ENCODE peak calls at places on chromosomes 3 and 15, in seven cellular contexts. One of them, this sample, is unnamed.

GRCh38 chr3:153970735-153971347 is 150.3 kb upstream of the ARHGEF26 start:
- DNase-seq in heart left ventricle: no peak
- DNase-seq in cardiac muscle cell: no peak
- DNase-seq in endothelial cell of umbilical vein: peak; percentile 64
- DNase-seq in Panc1: peak; percentile 2
- DNase-seq in PC-3: peak; percentile 62
- DNase-seq in HCT116: peak; percentile 37
- DNase-seq in this sample: peak; percentile 22

GRCh38 chr3:126130081-126130855 is 46.3 kb upstream of the SLC41A3 start:
- DNase-seq in heart left ventricle: no peak
- DNase-seq in cardiac muscle cell: no peak
- DNase-seq in endothelial cell of umbilical vein: no peak
- DNase-seq in Panc1: no peak
- DNase-seq in PC-3: peak; percentile 18
- DNase-seq in HCT116: no peak
- DNase-seq in this sample: no peak

GRCh38 chr3:181210275-181210674 is 220.7 kb upstream of the DNAJC19 start:
- DNase-seq in heart left ventricle: no peak
- DNase-seq in cardiac muscle cell: peak; percentile 43
- DNase-seq in endothelial cell of umbilical vein: peak; percentile 27
- DNase-seq in Panc1: no peak
- DNase-seq in PC-3: peak; percentile 47
- DNase-seq in HCT116: peak; percentile 12
- DNase-seq in this sample: peak; percentile 6

GRCh38 chr3:174533286-174533685 is 325.8 kb upstream of the NAALADL2 start:
- DNase-seq in heart left ventricle: no peak
- DNase-seq in cardiac muscle cell: no peak
- DNase-seq in endothelial cell of umbilical vein: no peak
- DNase-seq in Panc1: no peak
- DNase-seq in PC-3: peak; percentile 12
- DNase-seq in HCT116: no peak
- DNase-seq in this sample: no peak

GRCh38 chr3:56309465-56309864 is 158.8 kb downstream of the ERC2 start:
- DNase-seq in heart left ventricle: no peak
- DNase-seq in cardiac muscle cell: no peak
- DNase-seq in endothelial cell of umbilical vein: no peak
- DNase-seq in Panc1: no peak
- DNase-seq in PC-3: no peak
- DNase-seq in HCT116: no peak
- DNase-seq in this sample: no peak

GRCh38 chr15:99051308-99051707 is 43.7 kb upstream of the PGPEP1L start:
- DNase-seq in heart left ventricle: no peak
- DNase-seq in cardiac muscle cell: no peak
- DNase-seq in endothelial cell of umbilical vein: no peak
- DNase-seq in Panc1: no peak
- DNase-seq in PC-3: no peak
- DNase-seq in HCT116: no peak
- DNase-seq in this sample: peak; percentile 14

GRCh38 chr3:64011685-64012084 is 11.6 kb downstream of the PSMD6 start:
- DNase-seq in heart left ventricle: no peak
- DNase-seq in cardiac muscle cell: no peak
- DNase-seq in endothelial cell of umbilical vein: peak; percentile 10
- DNase-seq in Panc1: no peak
- DNase-seq in PC-3: peak; percentile 39
- DNase-seq in HCT116: no peak
- DNase-seq in this sample: no peak

GRCh38 chr15:62474771-62475124 is 309.7 kb upstream of the C2CD4B start:
- DNase-seq in heart left ventricle: no peak
- DNase-seq in cardiac muscle cell: no peak
- DNase-seq in endothelial cell of umbilical vein: no peak
- DNase-seq in Panc1: no peak
- DNase-seq in PC-3: no peak
- DNase-seq in HCT116: no peak
- DNase-seq in this sample: no peak

GRCh38 chr15:78345726-78346125 is 5.6 kb downstream of the CRABP1 start:
- DNase-seq in heart left ventricle: no peak
- DNase-seq in cardiac muscle cell: no peak
- DNase-seq in endothelial cell of umbilical vein: no peak
- DNase-seq in Panc1: no peak
- DNase-seq in PC-3: no peak
- DNase-seq in HCT116: no peak
- DNase-seq in this sample: no peak

GRCh38 chr3:29140706-29141105 is 140.2 kb upstream of the RBMS3 start:
- DNase-seq in heart left ventricle: no peak
- DNase-seq in cardiac muscle cell: peak; percentile 52
- DNase-seq in endothelial cell of umbilical vein: peak; percentile 12
- DNase-seq in Panc1: no peak
- DNase-seq in PC-3: no peak
- DNase-seq in HCT116: no peak
- DNase-seq in this sample: peak; percentile 15

GRCh38 chr15:90209591-90209990 is 8.5 kb downstream of the SEMA4B start:
- DNase-seq in heart left ventricle: no peak
- DNase-seq in cardiac muscle cell: no peak
- DNase-seq in endothelial cell of umbilical vein: no peak
- DNase-seq in Panc1: no peak
- DNase-seq in PC-3: peak; percentile 38
- DNase-seq in HCT116: no peak
- DNase-seq in this sample: no peak

GRCh38 chr3:36738701-36739100 is 25.7 kb downstream of the DCLK3 start:
- DNase-seq in heart left ventricle: peak; percentile 89
- DNase-seq in cardiac muscle cell: peak; percentile 15
- DNase-seq in endothelial cell of umbilical vein: no peak
- DNase-seq in Panc1: no peak
- DNase-seq in PC-3: no peak
- DNase-seq in HCT116: no peak
- DNase-seq in this sample: no peak

GRCh38 chr3:123792473-123793201 is 91.5 kb downstream of the MYLK start:
- DNase-seq in heart left ventricle: no peak
- DNase-seq in cardiac muscle cell: no peak
- DNase-seq in endothelial cell of umbilical vein: no peak
- DNase-seq in Panc1: no peak
- DNase-seq in PC-3: peak; percentile 81
- DNase-seq in HCT116: no peak
- DNase-seq in this sample: no peak

GRCh38 chr15:63826513-63826912 is 7.2 kb downstream of the HERC1 start:
- DNase-seq in heart left ventricle: no peak
- DNase-seq in cardiac muscle cell: peak; percentile 20
- DNase-seq in endothelial cell of umbilical vein: peak; percentile 47
- DNase-seq in Panc1: no peak
- DNase-seq in PC-3: peak; percentile 30
- DNase-seq in HCT116: no peak
- DNase-seq in this sample: no peak

GRCh38 chr3:14426305-14426620 is 23.9 kb downstream of the SLC6A6 start:
- DNase-seq in heart left ventricle: no peak
- DNase-seq in cardiac muscle cell: no peak
- DNase-seq in endothelial cell of umbilical vein: no peak
- DNase-seq in Panc1: no peak
- DNase-seq in PC-3: no peak
- DNase-seq in HCT116: no peak
- DNase-seq in this sample: no peak

GRCh38 chr15:50138391-50138790 is 19.4 kb upstream of the ATP8B4 start:
- DNase-seq in heart left ventricle: no peak
- DNase-seq in cardiac muscle cell: no peak
- DNase-seq in endothelial cell of umbilical vein: no peak
- DNase-seq in Panc1: no peak
- DNase-seq in PC-3: peak; percentile 38
- DNase-seq in HCT116: no peak
- DNase-seq in this sample: no peak

GRCh38 chr15:57925650-57926049 is 139.9 kb downstream of the ALDH1A2 start:
- DNase-seq in heart left ventricle: no peak
- DNase-seq in cardiac muscle cell: no peak
- DNase-seq in endothelial cell of umbilical vein: no peak
- DNase-seq in Panc1: no peak
- DNase-seq in PC-3: no peak
- DNase-seq in HCT116: no peak
- DNase-seq in this sample: no peak

GRCh38 chr3:13475871-13476590 is 4.1 kb upstream of the HDAC11 start:
- DNase-seq in heart left ventricle: no peak
- DNase-seq in cardiac muscle cell: no peak
- DNase-seq in endothelial cell of umbilical vein: no peak
- DNase-seq in Panc1: no peak
- DNase-seq in PC-3: peak; percentile 67
- DNase-seq in HCT116: no peak
- DNase-seq in this sample: peak; percentile 42

GRCh38 chr3:43203022-43203421 is 83.3 kb upstream of the SNRK start:
- DNase-seq in heart left ventricle: no peak
- DNase-seq in cardiac muscle cell: peak; percentile 51
- DNase-seq in endothelial cell of umbilical vein: no peak
- DNase-seq in Panc1: no peak
- DNase-seq in PC-3: no peak
- DNase-seq in HCT116: no peak
- DNase-seq in this sample: no peak

GRCh38 chr3:127764841-127765362 is 57.4 kb downstream of the MGLL start:
- DNase-seq in heart left ventricle: no peak
- DNase-seq in cardiac muscle cell: no peak
- DNase-seq in endothelial cell of umbilical vein: no peak
- DNase-seq in Panc1: no peak
- DNase-seq in PC-3: no peak
- DNase-seq in HCT116: no peak
- DNase-seq in this sample: no peak

GRCh38 chr3:185930393-185931107 is 7.3 kb downstream of the TRA2B start:
- DNase-seq in heart left ventricle: no peak
- DNase-seq in cardiac muscle cell: no peak
- DNase-seq in endothelial cell of umbilical vein: peak; percentile 27
- DNase-seq in Panc1: no peak
- DNase-seq in PC-3: no peak
- DNase-seq in HCT116: no peak
- DNase-seq in this sample: no peak
- H3K4me1 ChIP-seq in heart left ventricle: peaks cover 100% of the 10 kb centered on the region
- H3K4me1 ChIP-seq in cardiac muscle cell: peaks cover 78% of the 10 kb centered on the region
- H3K4me1 ChIP-seq in endothelial cell of umbilical vein: peaks cover 84% of the 10 kb centered on the region
- H3K4me1 ChIP-seq in Panc1: peaks cover 86% of the 10 kb centered on the region
- H3K4me1 ChIP-seq in PC-3: peaks cover 71% of the 10 kb centered on the region
- H3K4me1 ChIP-seq in HCT116: peaks cover 23% of the 10 kb centered on the region
- H3K4me1 ChIP-seq in this sample: peaks cover 35% of the 10 kb centered on the region

DNA sequence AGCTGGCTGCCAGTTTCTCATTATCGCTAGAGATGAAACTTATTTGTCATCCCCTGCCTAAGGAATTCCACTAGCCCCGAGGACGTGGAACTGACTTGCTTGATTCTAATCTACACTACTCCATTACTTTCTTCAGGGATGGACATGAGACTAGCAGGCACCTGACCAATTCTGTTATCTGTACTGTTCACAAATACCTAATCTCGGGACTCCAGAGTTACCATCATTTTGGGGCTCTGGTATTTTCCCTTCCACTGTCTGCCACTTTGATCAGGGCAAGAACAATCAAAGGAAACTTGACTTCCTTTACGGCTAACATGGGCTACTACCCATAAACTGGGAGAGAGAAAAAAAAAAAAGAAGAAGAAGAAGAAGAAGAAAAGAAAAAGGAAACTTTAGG is 27.8 kb downstream of the BMF start:
- DNase-seq in heart left ventricle: no peak
- DNase-seq in cardiac muscle cell: no peak
- DNase-seq in endothelial cell of umbilical vein: peak; percentile 85
- DNase-seq in Panc1: no peak
- DNase-seq in PC-3: no peak
- DNase-seq in HCT116: no peak
- DNase-seq in this sample: no peak
- H3K27ac ChIP-seq in heart left ventricle: peak overlapping the region; percentile 66
- H3K27ac ChIP-seq in cardiac muscle cell: no peak overlapping the region
- H3K27ac ChIP-seq in endothelial cell of umbilical vein: peak overlapping the region; percentile 81
- H3K27ac ChIP-seq in Panc1: peak overlapping the region; percentile 84
- H3K27ac ChIP-seq in PC-3: no peak overlapping the region
- H3K27ac ChIP-seq in HCT116: no peak overlapping the region
- H3K27ac ChIP-seq in this sample: peak overlapping the region; percentile 83

DNA sequence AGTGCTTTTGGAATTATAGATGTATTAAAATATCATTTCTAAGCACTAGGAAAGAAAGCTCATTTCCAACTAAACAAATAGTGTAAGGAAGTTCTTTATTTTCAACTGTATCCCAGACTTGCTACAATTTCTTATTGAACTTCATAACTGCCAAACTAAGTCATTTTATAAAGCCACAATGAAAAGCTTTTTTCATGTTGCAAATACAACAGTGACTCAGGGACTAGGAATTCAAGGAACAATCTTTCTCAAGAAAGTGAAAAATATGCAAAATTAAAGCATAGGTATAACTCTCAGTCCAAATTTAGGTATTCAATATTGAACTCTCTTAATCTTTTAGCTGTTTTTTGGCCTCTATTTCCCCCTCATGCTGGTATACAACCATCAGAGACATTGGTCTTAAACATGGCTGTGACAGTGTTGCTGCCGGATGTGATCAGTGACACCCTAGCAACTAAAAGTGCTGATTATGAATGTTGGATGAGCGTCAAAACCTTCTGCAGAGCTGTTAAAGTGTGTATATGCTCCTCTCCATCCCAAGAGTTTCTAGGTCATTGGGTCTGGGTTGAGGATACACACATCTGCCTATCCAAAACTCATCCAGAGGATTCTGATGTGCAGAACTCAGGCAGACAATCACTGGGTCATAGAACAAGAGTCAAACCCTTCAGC is 476.9 kb downstream of the ZNF385D start:
- DNase-seq in heart left ventricle: no peak
- DNase-seq in cardiac muscle cell: no peak
- DNase-seq in endothelial cell of umbilical vein: peak; percentile 15
- DNase-seq in Panc1: no peak
- DNase-seq in PC-3: peak; percentile 48
- DNase-seq in HCT116: no peak
- DNase-seq in this sample: no peak
- H3K36me3 ChIP-seq in heart left ventricle: no peaks in the 10 kb centered on the region
- H3K36me3 ChIP-seq in cardiac muscle cell: no peaks in the 10 kb centered on the region
- H3K36me3 ChIP-seq in endothelial cell of umbilical vein: no peaks in the 10 kb centered on the region
- H3K36me3 ChIP-seq in Panc1: no peaks in the 10 kb centered on the region
- H3K36me3 ChIP-seq in PC-3: no peaks in the 10 kb centered on the region
- H3K36me3 ChIP-seq in HCT116: no peaks in the 10 kb centered on the region
- H3K36me3 ChIP-seq in this sample: no peaks in the 10 kb centered on the region

GRCh38 chr3:193301441-193301840 is 60.4 kb downstream of the PLAAT1 start:
- DNase-seq in heart left ventricle: no peak
- DNase-seq in cardiac muscle cell: no peak
- DNase-seq in endothelial cell of umbilical vein: peak; percentile 85
- DNase-seq in Panc1: peak; percentile 41
- DNase-seq in PC-3: peak; percentile 72
- DNase-seq in HCT116: peak; percentile 16
- DNase-seq in this sample: no peak

GRCh38 chr3:193292386-193292785 is 51.4 kb downstream of the PLAAT1 start:
- DNase-seq in heart left ventricle: no peak
- DNase-seq in cardiac muscle cell: no peak
- DNase-seq in endothelial cell of umbilical vein: no peak
- DNase-seq in Panc1: no peak
- DNase-seq in PC-3: no peak
- DNase-seq in HCT116: no peak
- DNase-seq in this sample: no peak

GRCh38 chr3:193297421-193297820 is 56.4 kb downstream of the PLAAT1 start:
- DNase-seq in heart left ventricle: no peak
- DNase-seq in cardiac muscle cell: no peak
- DNase-seq in endothelial cell of umbilical vein: no peak
- DNase-seq in Panc1: peak; percentile 7
- DNase-seq in PC-3: peak; percentile 28
- DNase-seq in HCT116: no peak
- DNase-seq in this sample: no peak

DNA sequence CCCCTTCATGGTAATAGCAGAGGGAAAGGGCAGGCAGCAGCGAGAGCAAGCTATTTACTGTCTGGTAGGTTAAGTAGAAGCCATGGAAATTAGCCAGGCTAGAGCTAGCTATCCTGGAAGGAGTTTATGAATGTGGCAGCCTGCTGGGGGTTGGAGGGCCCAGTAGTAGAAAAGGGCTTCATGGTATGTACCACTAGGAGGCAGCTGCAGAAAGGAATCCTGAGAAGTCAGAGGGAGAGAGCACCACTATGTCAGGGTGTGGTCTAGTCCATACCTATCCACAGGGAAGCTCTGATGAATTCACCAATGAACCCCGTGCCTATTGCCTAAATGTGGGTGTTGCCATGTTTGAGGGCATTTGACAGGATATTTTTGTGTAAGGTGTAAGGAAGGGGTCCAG is 55.0 kb downstream of the PLAAT1 start:
- DNase-seq in heart left ventricle: no peak
- DNase-seq in cardiac muscle cell: no peak
- DNase-seq in endothelial cell of umbilical vein: no peak
- DNase-seq in Panc1: no peak
- DNase-seq in PC-3: no peak
- DNase-seq in HCT116: no peak
- DNase-seq in this sample: no peak
- H3K4me1 ChIP-seq in heart left ventricle: no peaks in the 10 kb centered on the region
- H3K4me1 ChIP-seq in cardiac muscle cell: no peaks in the 10 kb centered on the region
- H3K4me1 ChIP-seq in endothelial cell of umbilical vein: peaks cover 2% of the 10 kb centered on the region
- H3K4me1 ChIP-seq in Panc1: no peaks in the 10 kb centered on the region
- H3K4me1 ChIP-seq in PC-3: no peaks in the 10 kb centered on the region
- H3K4me1 ChIP-seq in HCT116: no peaks in the 10 kb centered on the region
- H3K4me1 ChIP-seq in this sample: no peaks in the 10 kb centered on the region